ENCODE peak calls at places on chromosomes 4 and X, in five cellular contexts. One of them, this sample, is unnamed.
A peak's percentile ranks its signal among the peaks of the same experiment; 100 is the strongest.

GRCh38 chr4:116058129-116058528 is 944.7 kb upstream of the NDST4 start:
- DNase-seq in GM12878: no peak
- DNase-seq in SK-N-SH: no peak
- DNase-seq in A549: no peak
- DNase-seq in K562: no peak
- DNase-seq in this sample: no peak

GRCh38 chrX:40171513-40172168 is 73.9 kb upstream of the BCOR start:
- DNase-seq in GM12878: no peak
- DNase-seq in SK-N-SH: no peak
- DNase-seq in A549: no peak
- DNase-seq in K562: peak; percentile 21
- DNase-seq in this sample: no peak

GRCh38 chr4:70728096-70728495 is 6.3 kb downstream of the RUFY3 start:
- DNase-seq in K562: no peak
- DNase-seq in GM12878: no peak
- DNase-seq in A549: no peak
- DNase-seq in SK-N-SH: no peak
- DNase-seq in this sample: no peak

GRCh38 chr4:76342191-76342590 is 35.7 kb downstream of the STBD1 start:
- DNase-seq in SK-N-SH: no peak
- DNase-seq in K562: no peak
- DNase-seq in GM12878: no peak
- DNase-seq in A549: no peak
- DNase-seq in this sample: no peak

GRCh38 chrX:54494970-54495813 is 842 bp downstream of the FGD1 start:
- DNase-seq in GM12878: no peak
- DNase-seq in A549: peak; percentile 20
- DNase-seq in K562: no peak
- DNase-seq in SK-N-SH: peak; percentile 73
- DNase-seq in this sample: peak; percentile 18

GRCh38 chrX:76453737-76454406 is 26.4 kb downstream of the MAGEE1 start:
- DNase-seq in SK-N-SH: no peak
- DNase-seq in A549: no peak
- DNase-seq in GM12878: no peak
- DNase-seq in K562: no peak
- DNase-seq in this sample: no peak

GRCh38 chr4:134276476-134276875 is 74.9 kb upstream of the PABPC4L start:
- DNase-seq in A549: no peak
- DNase-seq in SK-N-SH: no peak
- DNase-seq in K562: no peak
- DNase-seq in GM12878: no peak
- DNase-seq in this sample: no peak

GRCh38 chr4:1489639-1489995 is 83.4 kb upstream of the NKX1-1 start:
- DNase-seq in SK-N-SH: no peak
- DNase-seq in K562: no peak
- DNase-seq in GM12878: no peak
- DNase-seq in A549: no peak
- DNase-seq in this sample: no peak

GRCh38 chr4:13349096-13349495 is 135.0 kb downstream of the RAB28 start:
- DNase-seq in SK-N-SH: no peak
- DNase-seq in A549: no peak
- DNase-seq in K562: no peak
- DNase-seq in GM12878: no peak
- DNase-seq in this sample: peak; percentile 6

GRCh38 chr4:42596918-42597317 is 60.0 kb downstream of the ATP8A1 start:
- DNase-seq in A549: no peak
- DNase-seq in GM12878: peak; percentile 17
- DNase-seq in K562: no peak
- DNase-seq in SK-N-SH: no peak
- DNase-seq in this sample: no peak

GRCh38 chrX:45903781-45904201 is 641.4 kb downstream of the ZNF674 start:
- DNase-seq in K562: no peak
- DNase-seq in SK-N-SH: no peak
- DNase-seq in A549: no peak
- DNase-seq in GM12878: no peak
- DNase-seq in this sample: no peak

GRCh38 chrX:6159468-6159867 is 69.2 kb downstream of the NLGN4X start:
- DNase-seq in SK-N-SH: no peak
- DNase-seq in GM12878: no peak
- DNase-seq in K562: no peak
- DNase-seq in A549: no peak
- DNase-seq in this sample: no peak

GRCh38 chr4:184309241-184310170 is 91.8 kb upstream of the ENPP6 start:
- DNase-seq in GM12878: no peak
- DNase-seq in A549: no peak
- DNase-seq in K562: no peak
- DNase-seq in SK-N-SH: no peak
- DNase-seq in this sample: no peak

DNA sequence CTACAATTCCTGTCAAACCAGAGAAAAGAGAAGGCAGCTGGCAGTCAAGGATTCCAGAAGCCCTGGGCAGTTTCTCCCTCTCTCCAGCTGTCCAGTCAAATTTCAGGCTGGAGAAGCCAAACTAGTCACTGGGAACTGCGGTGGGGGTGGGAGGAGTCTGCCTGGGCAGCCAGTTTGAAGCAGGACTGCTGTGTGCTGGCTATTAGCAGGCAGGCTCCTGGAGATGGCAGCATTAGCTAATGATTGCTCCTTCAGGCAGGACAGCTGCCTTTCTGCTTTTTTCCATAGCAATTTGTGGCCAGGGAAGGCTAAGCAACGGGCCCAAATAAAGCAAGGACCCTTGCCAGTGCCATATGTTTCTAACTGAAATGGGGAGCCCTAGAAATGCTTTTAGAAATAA is 44.7 kb upstream of the FGF13 start:
- DNase-seq in A549: peak; percentile 11
- DNase-seq in K562: no peak
- DNase-seq in GM12878: no peak
- DNase-seq in SK-N-SH: no peak
- DNase-seq in this sample: no peak
- TF ChIP-seq RCOR1 in A549: no peak
- TF ChIP-seq RCOR1 in K562: no peak
- TF ChIP-seq RCOR1 in GM12878: no peak
- TF ChIP-seq RCOR1 in SK-N-SH: no peak
- TF ChIP-seq RCOR1 in this sample: no peak

GRCh38 chr4:105924341-105924740 is 29.1 kb downstream of the NPNT start:
- DNase-seq in A549: no peak
- DNase-seq in K562: no peak
- DNase-seq in GM12878: no peak
- DNase-seq in SK-N-SH: no peak
- DNase-seq in this sample: no peak

GRCh38 chr4:105921301-105921700 is 26.0 kb downstream of the NPNT start:
- DNase-seq in K562: no peak
- DNase-seq in SK-N-SH: no peak
- DNase-seq in A549: no peak
- DNase-seq in GM12878: no peak
- DNase-seq in this sample: no peak

GRCh38 chr4:105923507-105924238 is 28.4 kb downstream of the NPNT start:
- DNase-seq in K562: no peak
- DNase-seq in SK-N-SH: no peak
- DNase-seq in A549: no peak
- DNase-seq in GM12878: no peak
- DNase-seq in this sample: no peak
- TF ChIP-seq RCOR1 in K562: no peak
- TF ChIP-seq RCOR1 in SK-N-SH: no peak
- TF ChIP-seq RCOR1 in A549: no peak
- TF ChIP-seq RCOR1 in GM12878: no peak
- TF ChIP-seq RCOR1 in this sample: no peak

GRCh38 chr4:217891-218290 is 87.4 kb downstream of the ZNF732 start:
- DNase-seq in A549: no peak
- DNase-seq in K562: no peak
- DNase-seq in SK-N-SH: no peak
- DNase-seq in GM12878: no peak
- DNase-seq in this sample: no peak

GRCh38 chr4:211033-211511 is 86.8 kb downstream of the ZNF718 start:
- DNase-seq in K562: no peak
- DNase-seq in A549: no peak
- DNase-seq in SK-N-SH: no peak
- DNase-seq in GM12878: peak; percentile 28
- DNase-seq in this sample: no peak

GRCh38 chr4:213971-214370 is 89.7 kb downstream of the ZNF718 start:
- DNase-seq in K562: no peak
- DNase-seq in GM12878: no peak
- DNase-seq in SK-N-SH: no peak
- DNase-seq in A549: no peak
- DNase-seq in this sample: no peak

DNA sequence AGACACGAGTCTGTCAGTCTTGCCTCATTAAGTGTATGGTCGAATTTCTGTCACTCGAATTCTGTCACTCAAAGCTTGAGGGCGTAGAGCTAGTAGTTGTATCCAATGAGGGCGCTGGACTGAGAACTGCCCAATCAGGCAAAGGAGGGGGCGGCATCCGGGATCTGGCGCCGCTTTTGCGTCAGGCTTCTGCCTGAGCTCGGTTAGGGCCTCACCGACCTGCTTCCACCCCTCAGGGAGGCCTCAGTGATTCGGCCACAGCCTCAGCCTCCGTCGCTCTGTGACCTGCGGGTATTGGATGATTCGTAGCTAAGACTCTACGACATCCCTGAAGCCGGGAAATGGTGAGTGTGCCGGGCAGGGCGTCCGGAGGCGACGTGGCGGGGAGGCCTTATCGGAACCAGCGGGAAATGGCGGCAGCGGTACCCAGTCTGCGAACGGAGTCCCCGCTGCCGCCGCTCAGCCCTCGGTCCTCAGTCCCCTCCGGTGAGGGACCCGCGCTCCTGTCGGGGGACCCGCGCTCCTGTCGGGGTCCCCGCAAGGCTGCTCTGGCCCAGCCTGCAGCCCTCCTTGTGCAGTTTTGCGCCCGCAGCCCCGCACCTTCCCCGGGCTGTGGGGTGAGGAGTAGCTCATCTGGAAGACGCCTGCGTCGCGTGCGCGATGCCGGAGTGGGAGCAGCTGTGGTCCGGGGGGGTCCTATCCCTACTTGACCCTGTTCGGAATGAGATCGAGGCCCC is 88.3 kb downstream of the ZNF718 start:
- DNase-seq in SK-N-SH: peak; percentile 90
- DNase-seq in A549: no peak
- DNase-seq in K562: peak; percentile 27
- DNase-seq in GM12878: no peak
- DNase-seq in this sample: peak; percentile 71
- TF ChIP-seq RCOR1 in SK-N-SH: no peak
- TF ChIP-seq RCOR1 in A549: no peak
- TF ChIP-seq RCOR1 in K562: no peak
- TF ChIP-seq RCOR1 in GM12878: no peak
- TF ChIP-seq RCOR1 in this sample: no peak

DNA sequence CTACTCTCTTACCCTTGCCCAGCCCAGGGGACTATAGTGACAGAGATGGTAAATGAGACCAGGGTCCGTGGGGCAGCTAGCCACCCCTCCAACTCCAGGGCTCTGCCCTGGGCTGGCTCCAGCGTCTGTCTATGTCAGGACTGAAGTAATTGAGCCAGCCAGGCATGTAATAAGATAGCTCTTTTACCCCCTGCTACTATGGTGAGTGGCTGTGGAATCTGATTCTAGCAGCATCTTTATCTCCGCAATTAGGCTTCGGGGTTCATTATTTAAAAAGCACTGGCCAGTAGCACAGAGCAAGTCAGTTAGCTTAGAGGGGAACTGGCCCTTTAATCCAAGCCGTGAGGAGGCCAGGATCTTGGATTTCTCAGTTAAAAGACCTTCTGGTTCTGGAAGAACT is 123.3 kb upstream of the RAI2 start:
- DNase-seq in GM12878: no peak
- DNase-seq in SK-N-SH: no peak
- DNase-seq in K562: no peak
- DNase-seq in A549: no peak
- DNase-seq in this sample: no peak
- TF ChIP-seq RCOR1 in GM12878: no peak
- TF ChIP-seq RCOR1 in SK-N-SH: no peak
- TF ChIP-seq RCOR1 in K562: no peak
- TF ChIP-seq RCOR1 in A549: no peak
- TF ChIP-seq RCOR1 in this sample: no peak

GRCh38 chr4:79232555-79232954 is 93.3 kb downstream of the NAA11 start:
- DNase-seq in SK-N-SH: no peak
- DNase-seq in GM12878: no peak
- DNase-seq in A549: no peak
- DNase-seq in K562: no peak
- DNase-seq in this sample: peak; percentile 7
- TF ChIP-seq RCOR1 in SK-N-SH: no peak
- TF ChIP-seq RCOR1 in GM12878: no peak
- TF ChIP-seq RCOR1 in A549: no peak
- TF ChIP-seq RCOR1 in K562: no peak
- TF ChIP-seq RCOR1 in this sample: no peak

This sample was measured in IMR-90.